ENCODE peak calls at places on chromosome 11, in seven cellular contexts. One of them, this sample, is unnamed.

GRCh38 chr11:86251285-86251830 is 6.8 kb downstream of the EED start:
- DNase-seq in naive thymus-derived CD4-positive, alpha-beta T cell: no peak
- DNase-seq in gastrocnemius medialis: no peak
- DNase-seq in astrocyte of the cerebellum: no peak
- DNase-seq in anterior cingulate cortex: no peak
- DNase-seq in retinal pigment epithelial cell: no peak
- DNase-seq in hypothalamus: no peak
- DNase-seq in this sample: no peak

GRCh38 chr11:45109400-45109799 is 37.0 kb upstream of the PRDM11 start:
- DNase-seq in naive thymus-derived CD4-positive, alpha-beta T cell: no peak
- DNase-seq in gastrocnemius medialis: no peak
- DNase-seq in astrocyte of the cerebellum: no peak
- DNase-seq in anterior cingulate cortex: no peak
- DNase-seq in retinal pigment epithelial cell: no peak
- DNase-seq in hypothalamus: no peak
- DNase-seq in this sample: no peak

GRCh38 chr11:36455658-36456111 is 54.4 kb downstream of the TRAF6 start:
- DNase-seq in naive thymus-derived CD4-positive, alpha-beta T cell: no peak
- DNase-seq in gastrocnemius medialis: peak
- DNase-seq in astrocyte of the cerebellum: peak
- DNase-seq in anterior cingulate cortex: no peak
- DNase-seq in retinal pigment epithelial cell: peak
- DNase-seq in hypothalamus: peak
- DNase-seq in this sample: peak

GRCh38 chr11:26377619-26378018 is 45.7 kb downstream of the ANO3 start:
- DNase-seq in naive thymus-derived CD4-positive, alpha-beta T cell: no peak
- DNase-seq in gastrocnemius medialis: no peak
- DNase-seq in astrocyte of the cerebellum: no peak
- DNase-seq in anterior cingulate cortex: no peak
- DNase-seq in retinal pigment epithelial cell: no peak
- DNase-seq in hypothalamus: no peak
- DNase-seq in this sample: no peak

GRCh38 chr11:47991266-47991830 is 11.0 kb downstream of the PTPRJ start:
- DNase-seq in naive thymus-derived CD4-positive, alpha-beta T cell: no peak
- DNase-seq in gastrocnemius medialis: peak
- DNase-seq in astrocyte of the cerebellum: no peak
- DNase-seq in anterior cingulate cortex: no peak
- DNase-seq in retinal pigment epithelial cell: peak
- DNase-seq in hypothalamus: no peak
- DNase-seq in this sample: no peak

GRCh38 chr11:206516-207212 is 535 bp downstream of the BET1L start:
- DNase-seq in naive thymus-derived CD4-positive, alpha-beta T cell: no peak
- DNase-seq in gastrocnemius medialis: no peak
- DNase-seq in astrocyte of the cerebellum: no peak
- DNase-seq in anterior cingulate cortex: no peak
- DNase-seq in retinal pigment epithelial cell: no peak
- DNase-seq in hypothalamus: no peak
- DNase-seq in this sample: peak

GRCh38 chr11:132312616-132313210 is 942.3 kb downstream of the NTM start:
- DNase-seq in naive thymus-derived CD4-positive, alpha-beta T cell: no peak
- DNase-seq in gastrocnemius medialis: no peak
- DNase-seq in astrocyte of the cerebellum: peak
- DNase-seq in anterior cingulate cortex: no peak
- DNase-seq in retinal pigment epithelial cell: no peak
- DNase-seq in hypothalamus: peak
- DNase-seq in this sample: no peak

GRCh38 chr11:67606150-67606476 is 623 bp upstream of the NDUFV1 start:
- DNase-seq in naive thymus-derived CD4-positive, alpha-beta T cell: no peak
- DNase-seq in gastrocnemius medialis: no peak
- DNase-seq in astrocyte of the cerebellum: no peak
- DNase-seq in anterior cingulate cortex: no peak
- DNase-seq in retinal pigment epithelial cell: no peak
- DNase-seq in hypothalamus: no peak
- DNase-seq in this sample: no peak

GRCh38 chr11:9760180-9760550 is 96.3 kb downstream of the SWAP70 start:
- DNase-seq in naive thymus-derived CD4-positive, alpha-beta T cell: no peak
- DNase-seq in gastrocnemius medialis: peak
- DNase-seq in astrocyte of the cerebellum: peak
- DNase-seq in anterior cingulate cortex: peak
- DNase-seq in retinal pigment epithelial cell: no peak
- DNase-seq in hypothalamus: peak
- DNase-seq in this sample: no peak

GRCh38 chr11:79794057-79794456 is 353.2 kb upstream of the TENM4 start:
- DNase-seq in naive thymus-derived CD4-positive, alpha-beta T cell: no peak
- DNase-seq in gastrocnemius medialis: no peak
- DNase-seq in astrocyte of the cerebellum: no peak
- DNase-seq in anterior cingulate cortex: no peak
- DNase-seq in retinal pigment epithelial cell: no peak
- DNase-seq in hypothalamus: no peak
- DNase-seq in this sample: no peak

GRCh38 chr11:59560702-59561469 is 49.5 kb downstream of the OR4D9 start:
- DNase-seq in naive thymus-derived CD4-positive, alpha-beta T cell: peak
- DNase-seq in gastrocnemius medialis: peak
- DNase-seq in astrocyte of the cerebellum: no peak
- DNase-seq in anterior cingulate cortex: peak
- DNase-seq in retinal pigment epithelial cell: no peak
- DNase-seq in hypothalamus: peak
- DNase-seq in this sample: peak